ENCODE peak calls at places on chromosomes 11 and 22, in six cellular contexts. One of them, this sample, is unnamed.

GRCh38 chr11:19980957-19981669 is 179.2 kb downstream of the DBX1 start:
- DNase-seq in testis: no peak
- DNase-seq in adrenal gland: no peak
- DNase-seq in thyroid gland: peak; percentile 62
- DNase-seq in HCT116: no peak
- DNase-seq in ovary: peak; percentile 39
- DNase-seq in this sample: no peak

GRCh38 chr22:20550851-20551744 is 43.7 kb downstream of the MED15 start:
- DNase-seq in adrenal gland: peak; percentile 62
- DNase-seq in HCT116: no peak
- DNase-seq in thyroid gland: no peak
- DNase-seq in ovary: peak; percentile 71
- DNase-seq in testis: peak; percentile 40
- DNase-seq in this sample: peak; percentile 82

GRCh38 chr11:27279491-27279890 is 83.5 kb downstream of the CCDC34 start:
- DNase-seq in HCT116: no peak
- DNase-seq in thyroid gland: no peak
- DNase-seq in ovary: no peak
- DNase-seq in adrenal gland: no peak
- DNase-seq in testis: no peak
- DNase-seq in this sample: no peak

GRCh38 chr22:25403752-25404471 is 160.6 kb upstream of the GRK3 start:
- DNase-seq in HCT116: no peak
- DNase-seq in thyroid gland: peak; percentile 48
- DNase-seq in ovary: no peak
- DNase-seq in testis: no peak
- DNase-seq in adrenal gland: no peak
- DNase-seq in this sample: no peak

GRCh38 chr11:132943325-132943736 is 589.0 kb downstream of the OPCML start:
- DNase-seq in adrenal gland: no peak
- DNase-seq in testis: no peak
- DNase-seq in ovary: no peak
- DNase-seq in HCT116: no peak
- DNase-seq in thyroid gland: no peak
- DNase-seq in this sample: no peak

GRCh38 chr11:118282635-118283310 is 18.7 kb upstream of the MPZL2 start:
- DNase-seq in HCT116: no peak
- DNase-seq in ovary: no peak
- DNase-seq in adrenal gland: no peak
- DNase-seq in thyroid gland: no peak
- DNase-seq in testis: no peak
- DNase-seq in this sample: no peak

GRCh38 chr11:66316849-66317251 is at the start of gene CD248:
- DNase-seq in ovary: peak; percentile 82
- DNase-seq in HCT116: no peak
- DNase-seq in thyroid gland: peak; percentile 33
- DNase-seq in testis: peak; percentile 69
- DNase-seq in adrenal gland: no peak
- DNase-seq in this sample: peak; percentile 84

GRCh38 chr11:124070906-124071621 is 29.9 kb upstream of the OR10G7 start:
- DNase-seq in thyroid gland: peak; percentile 76
- DNase-seq in HCT116: peak; percentile 63
- DNase-seq in ovary: peak; percentile 60
- DNase-seq in adrenal gland: peak; percentile 70
- DNase-seq in testis: peak; percentile 74
- DNase-seq in this sample: peak; percentile 82

GRCh38 chr11:20261526-20261925 is 101.3 kb upstream of the DBX1 start:
- DNase-seq in adrenal gland: no peak
- DNase-seq in thyroid gland: no peak
- DNase-seq in ovary: no peak
- DNase-seq in testis: no peak
- DNase-seq in HCT116: no peak
- DNase-seq in this sample: no peak

GRCh38 chr11:35682230-35683195 is 19.9 kb downstream of the TRIM44 start:
- DNase-seq in ovary: no peak
- DNase-seq in testis: peak; percentile 42
- DNase-seq in HCT116: no peak
- DNase-seq in thyroid gland: no peak
- DNase-seq in adrenal gland: no peak
- DNase-seq in this sample: no peak

GRCh38 chr22:42992886-42993479 is 22.0 kb downstream of the PACSIN2 start:
- DNase-seq in thyroid gland: peak; percentile 48
- DNase-seq in testis: no peak
- DNase-seq in ovary: no peak
- DNase-seq in HCT116: no peak
- DNase-seq in adrenal gland: no peak
- DNase-seq in this sample: no peak

GRCh38 chr22:42993651-42994275 is 21.2 kb downstream of the PACSIN2 start:
- DNase-seq in HCT116: no peak
- DNase-seq in thyroid gland: no peak
- DNase-seq in testis: no peak
- DNase-seq in ovary: no peak
- DNase-seq in adrenal gland: no peak
- DNase-seq in this sample: no peak

GRCh38 chr22:42996646-42997365 is 18.1 kb downstream of the PACSIN2 start:
- DNase-seq in adrenal gland: no peak
- DNase-seq in thyroid gland: no peak
- DNase-seq in testis: no peak
- DNase-seq in ovary: peak; percentile 50
- DNase-seq in HCT116: no peak
- DNase-seq in this sample: no peak

GRCh38 chr22:42994276-42994916 is 20.6 kb downstream of the PACSIN2 start:
- DNase-seq in HCT116: no peak
- DNase-seq in ovary: no peak
- DNase-seq in testis: no peak
- DNase-seq in adrenal gland: no peak
- DNase-seq in thyroid gland: no peak
- DNase-seq in this sample: no peak

DNA sequence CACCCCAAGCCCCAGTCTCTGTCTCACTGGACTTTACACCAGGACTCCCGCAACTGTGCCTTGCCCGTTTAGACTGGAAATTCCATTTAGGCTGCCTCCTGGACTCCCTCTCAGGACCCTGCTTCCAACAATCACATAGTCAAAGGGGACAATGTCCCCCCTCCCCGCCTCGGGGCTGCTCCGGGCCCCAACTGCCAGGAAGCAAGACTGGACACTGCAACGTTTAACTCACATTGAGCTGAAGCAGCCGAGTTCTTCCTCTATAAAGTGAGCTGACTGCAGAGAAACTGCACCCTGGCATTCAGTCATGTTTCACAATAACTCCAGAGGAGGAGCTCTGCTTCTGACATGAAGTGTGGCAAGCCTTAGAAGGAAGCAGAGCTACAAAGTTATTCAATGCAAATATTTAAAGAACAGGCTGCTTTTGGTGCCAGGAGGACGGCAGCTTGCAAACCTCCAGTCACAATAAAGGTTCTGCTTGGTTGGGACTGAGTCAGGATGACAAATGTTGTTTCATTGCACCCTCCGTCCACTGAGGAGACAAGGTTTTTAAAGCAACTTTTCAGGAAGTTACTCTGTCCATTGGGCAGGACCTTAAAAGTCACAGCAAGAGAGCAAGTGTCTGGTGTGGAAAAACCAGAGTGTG is 19.9 kb downstream of the PACSIN2 start:
- DNase-seq in adrenal gland: no peak
- DNase-seq in HCT116: no peak
- DNase-seq in testis: peak; percentile 46
- DNase-seq in ovary: no peak
- DNase-seq in thyroid gland: peak; percentile 81
- DNase-seq in this sample: no peak
- TF ChIP-seq POLR2A in adrenal gland: peak; percentile 77
- TF ChIP-seq POLR2A in HCT116: no peak
- TF ChIP-seq POLR2A in testis: no peak
- TF ChIP-seq POLR2A in ovary: no peak
- TF ChIP-seq POLR2A in thyroid gland: no peak
- TF ChIP-seq POLR2A in this sample: no peak

DNA sequence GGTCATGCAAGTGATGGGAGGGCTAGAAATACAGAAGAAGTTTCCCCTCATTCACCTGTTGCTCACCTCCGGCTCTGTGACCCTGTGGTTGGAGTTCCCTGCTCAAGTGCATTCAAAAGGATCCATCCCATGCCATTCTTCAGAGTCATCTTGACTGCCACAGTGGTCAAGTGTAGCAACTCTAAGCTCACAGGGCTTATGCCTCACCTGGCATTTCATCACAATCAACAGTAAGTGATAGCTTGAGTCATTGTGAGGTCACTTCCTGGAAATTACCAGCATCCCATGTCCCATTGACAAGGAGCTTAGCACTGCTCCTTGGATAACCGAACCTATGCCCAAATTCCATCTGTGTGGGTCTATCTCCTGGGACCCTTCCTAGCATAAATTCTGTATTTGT is 55.6 kb downstream of the OR4C45 start:
- DNase-seq in testis: no peak
- DNase-seq in ovary: no peak
- DNase-seq in adrenal gland: no peak
- DNase-seq in HCT116: no peak
- DNase-seq in thyroid gland: no peak
- DNase-seq in this sample: no peak
- H3K9me3 ChIP-seq in testis: no peaks in the 10 kb centered on the region
- H3K9me3 ChIP-seq in ovary: no peaks in the 10 kb centered on the region
- H3K9me3 ChIP-seq in adrenal gland: no peaks in the 10 kb centered on the region
- H3K9me3 ChIP-seq in HCT116: peaks cover 4% of the 10 kb centered on the region
- H3K9me3 ChIP-seq in thyroid gland: no peaks in the 10 kb centered on the region
- H3K9me3 ChIP-seq in this sample: no peaks in the 10 kb centered on the region

GRCh38 chr11:61587951-61588695 is 7.2 kb upstream of the SYT7 start:
- DNase-seq in thyroid gland: peak; percentile 55
- DNase-seq in HCT116: peak; percentile 46
- DNase-seq in testis: peak; percentile 73
- DNase-seq in adrenal gland: no peak
- DNase-seq in ovary: peak; percentile 61
- DNase-seq in this sample: peak; percentile 83
- H3K4me3 ChIP-seq in thyroid gland: peak overlapping the region; percentile 42
- H3K4me3 ChIP-seq in HCT116: peak overlapping the region; percentile 66
- H3K4me3 ChIP-seq in testis: peak overlapping the region; percentile 63
- H3K4me3 ChIP-seq in adrenal gland: no peak overlapping the region
- H3K4me3 ChIP-seq in ovary: peak overlapping the region; percentile 50
- H3K4me3 ChIP-seq in this sample: peak overlapping the region; percentile 44

GRCh38 chr22:50289942-50290630 is 17.4 kb downstream of the PLXNB2 start:
- DNase-seq in testis: no peak
- DNase-seq in adrenal gland: no peak
- DNase-seq in ovary: no peak
- DNase-seq in thyroid gland: no peak
- DNase-seq in HCT116: no peak
- DNase-seq in this sample: no peak
- TF ChIP-seq POLR2A in testis: no peak
- TF ChIP-seq POLR2A in adrenal gland: no peak
- TF ChIP-seq POLR2A in ovary: no peak
- TF ChIP-seq POLR2A in thyroid gland: no peak
- TF ChIP-seq POLR2A in HCT116: no peak
- TF ChIP-seq POLR2A in this sample: no peak

DNA sequence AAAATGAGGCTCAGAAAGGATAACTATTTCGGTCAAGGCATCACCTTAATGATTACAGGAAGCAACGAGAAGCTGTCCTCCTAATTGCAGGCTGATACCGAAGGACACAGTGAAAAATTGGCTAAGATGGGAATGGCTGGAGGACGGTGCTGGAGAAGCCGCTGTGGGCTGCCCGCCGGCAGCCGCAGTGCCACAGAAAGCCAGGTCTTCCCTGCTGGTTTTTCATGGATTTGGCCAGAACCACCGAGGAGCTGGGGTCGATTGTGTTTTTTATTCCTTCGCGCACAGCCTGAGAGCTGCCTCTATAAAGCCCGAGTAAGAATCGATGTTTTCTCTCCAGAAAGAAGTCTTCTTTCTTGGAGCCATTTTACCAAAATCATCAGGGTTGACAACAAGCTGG is 1484.2 kb downstream of the BRD1 start:
- DNase-seq in HCT116: no peak
- DNase-seq in adrenal gland: no peak
- DNase-seq in testis: no peak
- DNase-seq in thyroid gland: no peak
- DNase-seq in ovary: no peak
- DNase-seq in this sample: no peak
- H3K9me3 ChIP-seq in HCT116: no peaks in the 10 kb centered on the region
- H3K9me3 ChIP-seq in adrenal gland: no peaks in the 10 kb centered on the region
- H3K9me3 ChIP-seq in testis: no peaks in the 10 kb centered on the region
- H3K9me3 ChIP-seq in thyroid gland: no peaks in the 10 kb centered on the region
- H3K9me3 ChIP-seq in ovary: no peaks in the 10 kb centered on the region
- H3K9me3 ChIP-seq in this sample: no peaks in the 10 kb centered on the region

GRCh38 chr11:71153005-71153395 is 99.4 kb downstream of the SHANK2 start:
- DNase-seq in testis: peak; percentile 30
- DNase-seq in adrenal gland: no peak
- DNase-seq in thyroid gland: peak; percentile 32
- DNase-seq in HCT116: no peak
- DNase-seq in ovary: peak; percentile 31
- DNase-seq in this sample: no peak
- H3K4me3 ChIP-seq in testis: no peak overlapping the region
- H3K4me3 ChIP-seq in adrenal gland: no peak overlapping the region
- H3K4me3 ChIP-seq in thyroid gland: no peak overlapping the region
- H3K4me3 ChIP-seq in HCT116: no peak overlapping the region
- H3K4me3 ChIP-seq in ovary: no peak overlapping the region
- H3K4me3 ChIP-seq in this sample: no peak overlapping the region

This sample was measured in spleen.